ENCODE peak calls at places on chromosomes 12 and 14, in four cellular contexts. K, N, I and U are unnamed samples. For H3K36me3, the result is how much of the 10 kb centered on the place peaks cover.

GRCh38 chr12:53579545-53579955 is 46.6 kb downstream of the ATF7 start:
- DNase-seq in K (no peak), N (no peak), I (peak), U (no peak)

GRCh38 chr12:49937639-49938300 is 12.8 kb upstream of the AQP2 start:
- DNase-seq in K (no peak), N (no peak), I (no peak), U (no peak)

GRCh38 chr12:69097619-69098368 is 141.6 kb upstream of the CPSF6 start:
- DNase-seq in K (no peak), N (no peak), I (no peak), U (no peak)

GRCh38 chr14:55973285-55973800 is 144.9 kb upstream of the PELI2 start:
- DNase-seq in K (no peak), N (no peak), I (no peak), U (no peak)

GRCh38 chr14:87066221-87066817 is 926.7 kb downstream of the GALC start:
- DNase-seq in K (peak), N (no peak), I (no peak), U (no peak)

GRCh38 chr14:29222671-29223268 is 456.2 kb downstream of the FOXG1 start:
- DNase-seq in K (peak), N (no peak), I (no peak), U (no peak)

GRCh38 chr12:5582541-5582940 is 150.6 kb downstream of the NTF3 start:
- DNase-seq in K (no peak), N (no peak), I (no peak), U (no peak)

GRCh38 chr14:59208224-59208814 is 19.9 kb downstream of the DAAM1 start:
- DNase-seq in K (no peak), N (no peak), I (peak), U (no peak)

GRCh38 chr12:95096852-95097251 is 23.4 kb upstream of the NR2C1 start:
- DNase-seq in K (no peak), N (no peak), I (no peak), U (no peak)

GRCh38 chr14:100115236-100115635 is 44.2 kb downstream of the DEGS2 start:
- DNase-seq in K (no peak), N (no peak), I (no peak), U (no peak)

GRCh38 chr14:53038629-53039028 is 87.8 kb upstream of the FERMT2 start:
- DNase-seq in K (no peak), N (no peak), I (no peak), U (no peak)
- H3K4me3 ChIP-seq in K (no peak), N (no peak), I (no peak), U (no peak)

GRCh38 chr14:65079788-65080187 is 22.5 kb downstream of the MAX start:
- DNase-seq in K (no peak), N (no peak), I (no peak), U (no peak)

GRCh38 chr14:65077318-65077717 is 25.0 kb downstream of the MAX start:
- DNase-seq in K (no peak), N (no peak), I (no peak), U (no peak)

GRCh38 chr14:65075628-65076325 is 26.5 kb downstream of the MAX start:
- DNase-seq in K (no peak), N (no peak), I (no peak), U (no peak)

GRCh38 chr14:65080954-65081747 is 21.2 kb downstream of the MAX start:
- DNase-seq in K (peak), N (no peak), I (no peak), U (no peak)

DNA sequence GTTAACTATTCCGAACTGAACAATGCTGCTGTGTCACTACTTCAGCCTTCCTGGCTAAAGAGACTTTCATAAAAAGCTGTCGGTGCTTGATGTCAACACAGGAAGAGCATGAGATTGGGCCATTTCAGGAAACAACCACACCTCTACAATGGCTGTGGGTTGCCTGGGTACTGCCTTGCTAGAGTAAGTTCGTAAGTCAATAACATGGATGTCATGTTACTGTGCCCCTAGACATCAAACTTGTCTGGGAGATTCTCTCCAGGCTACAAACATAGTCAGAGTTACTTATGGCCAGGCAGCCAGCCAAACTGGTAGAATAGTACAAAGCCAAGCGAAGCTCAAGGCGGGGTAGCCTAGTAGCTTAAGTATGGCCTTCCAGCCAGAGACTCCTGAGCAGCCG is 23.1 kb downstream of the MAX start:
- DNase-seq in K (no peak), N (no peak), I (no peak), U (no peak)
- H3K36me3 ChIP-seq in K (under half), N (under half), I (under half), U (half or more)

GRCh38 chr12:24911284-24911791 is 37.6 kb downstream of the BCAT1 start:
- DNase-seq in K (peak), N (peak), I (no peak), U (no peak)
- TF ChIP-seq SUZ12 in K (no peak), N (no peak), I (no peak), U (no peak)

DNA sequence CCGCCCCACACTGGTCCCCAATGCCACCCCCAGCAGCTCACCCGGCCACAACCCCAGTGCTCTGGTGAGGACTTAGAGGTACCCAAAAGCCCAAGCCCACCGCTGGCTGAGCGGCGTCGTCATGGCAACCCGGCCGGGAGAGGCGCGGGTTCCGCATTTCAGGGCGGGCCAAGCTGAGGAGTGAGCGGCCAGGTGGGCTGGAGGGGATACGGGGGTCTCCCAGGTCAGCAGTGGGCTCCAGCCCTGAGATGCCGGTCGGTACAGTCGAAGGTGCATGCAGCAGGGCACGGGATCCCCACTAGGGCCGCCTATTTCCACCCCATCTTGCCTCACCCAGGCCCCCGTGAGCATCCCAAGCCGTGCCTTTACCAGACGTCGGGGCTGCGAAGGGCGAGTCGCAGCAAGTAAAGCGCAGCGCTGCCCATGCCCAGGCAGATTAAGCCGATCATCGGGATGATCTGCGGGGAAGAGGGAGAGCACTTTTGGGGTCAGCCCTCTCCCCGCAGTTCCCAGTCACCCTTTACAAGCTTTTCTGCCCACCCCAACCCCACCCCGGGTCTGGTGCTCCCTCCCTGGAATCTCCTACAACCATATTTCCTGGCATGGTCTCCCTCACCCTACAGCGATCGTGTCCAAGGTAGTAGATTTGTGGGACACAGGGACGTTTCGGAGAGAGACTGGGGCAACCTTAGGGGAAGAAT is 6.9 kb downstream of the SHMT2 start:
- DNase-seq in K (no peak), N (peak), I (no peak), U (no peak)
- H3K4me3 ChIP-seq in K (no peak), N (peak), I (no peak), U (no peak)

GRCh38 chr12:112961536-112961935 is 16.8 kb upstream of the OAS2 start:
- DNase-seq in K (no peak), N (no peak), I (no peak), U (no peak)
- H3K36me3 ChIP-seq in K (under half), N (under half), I (under half), U (under half)

DNA sequence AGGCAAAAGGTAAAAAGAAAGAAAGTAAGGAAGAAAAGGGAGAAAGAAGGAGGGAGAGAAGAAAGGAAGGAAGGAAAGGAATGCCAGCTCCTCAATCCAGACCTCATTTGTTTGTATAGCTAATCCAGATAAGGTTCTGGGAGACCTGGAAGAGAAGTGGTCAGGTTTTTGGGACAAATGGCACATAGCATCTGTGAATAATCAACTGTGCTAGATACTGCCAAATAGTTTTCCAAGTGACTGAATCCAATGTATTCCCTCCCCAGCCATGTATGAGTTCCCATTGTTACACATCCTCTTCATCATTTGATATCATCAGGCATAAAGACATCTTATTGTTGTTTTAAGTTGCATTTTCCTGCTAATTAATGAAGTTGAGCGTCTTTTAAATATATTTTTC is 18.6 kb upstream of the PTGR2 start:
- DNase-seq in K (no peak), N (no peak), I (no peak), U (no peak)
- TF ChIP-seq SUZ12 in K (no peak), N (no peak), I (no peak), U (no peak)

GRCh38 chr14:64419003-64419402 is 30.9 kb downstream of the MTHFD1 start:
- DNase-seq in K (no peak), N (no peak), I (no peak), U (no peak)

GRCh38 chr14:64422753-64423152 is 34.6 kb downstream of the MTHFD1 start:
- DNase-seq in K (no peak), N (no peak), I (no peak), U (no peak)

GRCh38 chr14:64422006-64422405 is 33.9 kb downstream of the MTHFD1 start:
- DNase-seq in K (no peak), N (no peak), I (no peak), U (no peak)

GRCh38 chr14:64423987-64424386 is 35.8 kb downstream of the MTHFD1 start:
- DNase-seq in K (no peak), N (no peak), I (no peak), U (no peak)

DNA sequence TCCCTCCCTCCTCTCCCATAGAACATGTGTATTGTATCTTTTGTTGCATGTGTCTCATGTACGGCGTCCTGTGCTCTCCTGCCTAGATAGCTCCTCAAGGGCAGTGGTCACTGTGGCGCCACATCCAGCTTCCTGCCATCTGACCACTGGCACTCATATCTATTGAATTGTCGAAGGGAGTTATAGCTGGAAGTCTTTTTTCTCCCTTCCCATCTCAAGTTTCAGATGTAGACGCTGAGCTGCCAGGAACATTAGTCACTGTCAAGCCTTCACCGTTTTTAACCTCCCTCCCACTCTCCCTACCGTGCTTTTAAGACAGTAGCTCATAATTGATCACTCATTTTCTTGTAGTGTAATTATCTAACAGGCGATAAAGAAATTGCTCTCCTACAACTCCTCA is 33.0 kb downstream of the MTHFD1 start:
- DNase-seq in K (no peak), N (no peak), I (no peak), U (no peak)
- H3K4me3 ChIP-seq in K (no peak), N (no peak), I (no peak), U (no peak)